ENCODE peak calls at places on chromosomes 12 and 14, in nine cellular contexts. One of them, this sample, is unnamed.

GRCh38 chr12:64104376-64104775 is 117.7 kb downstream of the KICS2 start:
- DNase-seq in astrocyte of the cerebellum: no peak
- DNase-seq in lung: no peak
- DNase-seq in right atrium auricular region: no peak
- DNase-seq in osteocyte: no peak
- DNase-seq in AG09309: no peak
- DNase-seq in right lobe of liver: no peak
- DNase-seq in AG09319: no peak
- DNase-seq in fibroblast of lung: peak
- DNase-seq in this sample: no peak

GRCh38 chr14:89723930-89724915 is 230.3 kb downstream of the EFCAB11 start:
- DNase-seq in astrocyte of the cerebellum: no peak
- DNase-seq in lung: no peak
- DNase-seq in right atrium auricular region: no peak
- DNase-seq in osteocyte: no peak
- DNase-seq in AG09309: no peak
- DNase-seq in right lobe of liver: no peak
- DNase-seq in AG09319: no peak
- DNase-seq in fibroblast of lung: no peak
- DNase-seq in this sample: no peak

GRCh38 chr14:82159624-82160023 is 626.0 kb upstream of the SEL1L start:
- DNase-seq in astrocyte of the cerebellum: no peak
- DNase-seq in lung: no peak
- DNase-seq in right atrium auricular region: no peak
- DNase-seq in osteocyte: no peak
- DNase-seq in AG09309: no peak
- DNase-seq in right lobe of liver: no peak
- DNase-seq in AG09319: no peak
- DNase-seq in fibroblast of lung: no peak
- DNase-seq in this sample: no peak

GRCh38 chr14:33376510-33376909 is 437.8 kb downstream of the NPAS3 start:
- DNase-seq in astrocyte of the cerebellum: no peak
- DNase-seq in lung: no peak
- DNase-seq in right atrium auricular region: no peak
- DNase-seq in osteocyte: no peak
- DNase-seq in AG09309: no peak
- DNase-seq in right lobe of liver: no peak
- DNase-seq in AG09319: no peak
- DNase-seq in fibroblast of lung: no peak
- DNase-seq in this sample: no peak

GRCh38 chr12:93062100-93062419 is 133.0 kb upstream of the EEA1 start:
- DNase-seq in astrocyte of the cerebellum: no peak
- DNase-seq in lung: no peak
- DNase-seq in right atrium auricular region: no peak
- DNase-seq in osteocyte: no peak
- DNase-seq in AG09309: no peak
- DNase-seq in right lobe of liver: no peak
- DNase-seq in AG09319: no peak
- DNase-seq in fibroblast of lung: no peak
- DNase-seq in this sample: no peak

GRCh38 chr14:22781606-22782000 is 15.1 kb downstream of the OXA1L start:
- DNase-seq in astrocyte of the cerebellum: peak
- DNase-seq in lung: no peak
- DNase-seq in right atrium auricular region: no peak
- DNase-seq in osteocyte: no peak
- DNase-seq in AG09309: no peak
- DNase-seq in right lobe of liver: no peak
- DNase-seq in AG09319: no peak
- DNase-seq in fibroblast of lung: peak
- DNase-seq in this sample: no peak

GRCh38 chr14:89922549-89922907 is 32.0 kb downstream of the EFCAB11 start:
- DNase-seq in astrocyte of the cerebellum: no peak
- DNase-seq in lung: no peak
- DNase-seq in right atrium auricular region: no peak
- DNase-seq in osteocyte: no peak
- DNase-seq in AG09309: no peak
- DNase-seq in right lobe of liver: no peak
- DNase-seq in AG09319: no peak
- DNase-seq in fibroblast of lung: no peak
- DNase-seq in this sample: no peak

GRCh38 chr14:92729632-92730358 is 18.6 kb downstream of the LGMN start:
- DNase-seq in astrocyte of the cerebellum: peak
- DNase-seq in lung: no peak
- DNase-seq in right atrium auricular region: no peak
- DNase-seq in osteocyte: no peak
- DNase-seq in AG09309: peak
- DNase-seq in right lobe of liver: no peak
- DNase-seq in AG09319: peak
- DNase-seq in fibroblast of lung: peak
- DNase-seq in this sample: no peak

GRCh38 chr14:34593740-34594375 is 36.1 kb downstream of the SNX6 start:
- DNase-seq in astrocyte of the cerebellum: peak
- DNase-seq in lung: no peak
- DNase-seq in right atrium auricular region: no peak
- DNase-seq in osteocyte: no peak
- DNase-seq in AG09309: peak
- DNase-seq in right lobe of liver: no peak
- DNase-seq in AG09319: no peak
- DNase-seq in fibroblast of lung: peak
- DNase-seq in this sample: no peak

GRCh38 chr12:47207829-47208248 is 128.1 kb upstream of the AMIGO2 start:
- DNase-seq in astrocyte of the cerebellum: no peak
- DNase-seq in lung: no peak
- DNase-seq in right atrium auricular region: no peak
- DNase-seq in osteocyte: no peak
- DNase-seq in AG09309: no peak
- DNase-seq in right lobe of liver: no peak
- DNase-seq in AG09319: no peak
- DNase-seq in fibroblast of lung: no peak
- DNase-seq in this sample: peak

GRCh38 chr12:116125981-116126566 is 151.4 kb downstream of the MED13L start:
- DNase-seq in astrocyte of the cerebellum: no peak
- DNase-seq in lung: no peak
- DNase-seq in right atrium auricular region: no peak
- DNase-seq in osteocyte: no peak
- DNase-seq in AG09309: no peak
- DNase-seq in right lobe of liver: no peak
- DNase-seq in AG09319: no peak
- DNase-seq in fibroblast of lung: peak
- DNase-seq in this sample: no peak

GRCh38 chr14:71362920-71363584 is 455.8 kb downstream of the PCNX1 start:
- DNase-seq in astrocyte of the cerebellum: no peak
- DNase-seq in lung: no peak
- DNase-seq in right atrium auricular region: no peak
- DNase-seq in osteocyte: no peak
- DNase-seq in AG09309: no peak
- DNase-seq in right lobe of liver: no peak
- DNase-seq in AG09319: no peak
- DNase-seq in fibroblast of lung: peak
- DNase-seq in this sample: no peak

GRCh38 chr12:9122166-9122609 is 6.5 kb upstream of the A2M start:
- DNase-seq in astrocyte of the cerebellum: no peak
- DNase-seq in lung: no peak
- DNase-seq in right atrium auricular region: no peak
- DNase-seq in osteocyte: no peak
- DNase-seq in AG09309: no peak
- DNase-seq in right lobe of liver: no peak
- DNase-seq in AG09319: no peak
- DNase-seq in fibroblast of lung: no peak
- DNase-seq in this sample: no peak

GRCh38 chr14:36660736-36661505 is 739 bp upstream of the PAX9 start:
- DNase-seq in astrocyte of the cerebellum: no peak
- DNase-seq in lung: no peak
- DNase-seq in right atrium auricular region: no peak
- DNase-seq in osteocyte: no peak
- DNase-seq in AG09309: no peak
- DNase-seq in right lobe of liver: no peak
- DNase-seq in AG09319: no peak
- DNase-seq in fibroblast of lung: no peak
- DNase-seq in this sample: no peak

GRCh38 chr14:100476012-100476822 is 111.0 kb downstream of the BEGAIN start:
- DNase-seq in astrocyte of the cerebellum: peak
- DNase-seq in lung: no peak
- DNase-seq in right atrium auricular region: no peak
- DNase-seq in osteocyte: no peak
- DNase-seq in AG09309: peak
- DNase-seq in right lobe of liver: peak
- DNase-seq in AG09319: peak
- DNase-seq in fibroblast of lung: peak
- DNase-seq in this sample: no peak

GRCh38 chr12:106680280-106680679 is 94.2 kb upstream of the RIC8B start:
- DNase-seq in astrocyte of the cerebellum: no peak
- DNase-seq in lung: no peak
- DNase-seq in right atrium auricular region: no peak
- DNase-seq in osteocyte: no peak
- DNase-seq in AG09309: no peak
- DNase-seq in right lobe of liver: no peak
- DNase-seq in AG09319: no peak
- DNase-seq in fibroblast of lung: no peak
- DNase-seq in this sample: no peak

DNA sequence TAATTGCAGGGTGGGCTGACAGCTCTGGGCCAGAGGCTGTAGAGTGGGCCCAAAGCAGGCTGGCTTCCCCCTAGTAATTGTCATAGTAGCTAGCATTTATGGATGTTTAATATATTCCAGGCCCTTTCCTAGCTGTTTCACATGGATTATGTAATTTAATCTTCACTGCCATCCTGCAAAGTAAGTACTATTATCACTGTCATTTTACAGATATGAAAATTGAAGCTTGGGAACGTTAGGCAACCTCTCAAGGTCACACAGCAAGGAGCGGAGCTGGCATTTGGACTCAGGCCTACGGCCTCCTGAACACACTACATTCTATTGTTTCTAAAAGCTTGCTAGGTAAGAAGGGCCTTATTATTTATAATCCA is 79.7 kb downstream of the DYRK2 start:
- DNase-seq in astrocyte of the cerebellum: no peak
- DNase-seq in lung: no peak
- DNase-seq in right atrium auricular region: no peak
- DNase-seq in osteocyte: no peak
- DNase-seq in AG09309: no peak
- DNase-seq in right lobe of liver: no peak
- DNase-seq in AG09319: no peak
- DNase-seq in fibroblast of lung: no peak
- DNase-seq in this sample: no peak
- TF ChIP-seq CTCF in astrocyte of the cerebellum: no peak
- TF ChIP-seq CTCF in lung: no peak
- TF ChIP-seq CTCF in right atrium auricular region: no peak
- TF ChIP-seq CTCF in osteocyte: no peak
- TF ChIP-seq CTCF in AG09309: no peak
- TF ChIP-seq CTCF in right lobe of liver: no peak
- TF ChIP-seq CTCF in AG09319: no peak
- TF ChIP-seq CTCF in fibroblast of lung: no peak
- TF ChIP-seq CTCF in this sample: no peak

DNA sequence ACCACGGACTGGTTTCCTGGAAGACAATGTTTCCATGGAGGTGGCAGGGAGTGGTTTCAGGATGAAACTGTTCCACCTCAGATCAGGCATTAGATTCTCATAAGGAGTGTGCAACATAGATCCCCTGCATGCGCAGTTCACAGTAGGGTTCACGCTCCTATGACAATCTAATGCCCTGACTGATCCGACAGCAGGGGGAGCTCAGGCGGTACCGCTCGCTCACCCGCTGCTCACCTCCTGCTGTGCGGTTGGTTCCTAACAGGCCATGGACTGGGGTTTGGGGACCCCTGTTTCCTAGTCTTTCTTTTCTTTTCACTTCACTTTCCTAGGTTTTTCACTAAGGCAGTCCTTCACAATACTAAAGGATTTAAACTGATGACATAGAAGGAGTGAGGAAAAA is 39.6 kb downstream of the GUCY2C start:
- DNase-seq in astrocyte of the cerebellum: no peak
- DNase-seq in lung: no peak
- DNase-seq in right atrium auricular region: no peak
- DNase-seq in osteocyte: no peak
- DNase-seq in AG09309: no peak
- DNase-seq in right lobe of liver: no peak
- DNase-seq in AG09319: no peak
- DNase-seq in fibroblast of lung: no peak
- DNase-seq in this sample: no peak
- TF ChIP-seq CTCF in astrocyte of the cerebellum: no peak
- TF ChIP-seq CTCF in lung: no peak
- TF ChIP-seq CTCF in right atrium auricular region: no peak
- TF ChIP-seq CTCF in osteocyte: no peak
- TF ChIP-seq CTCF in AG09309: no peak
- TF ChIP-seq CTCF in right lobe of liver: no peak
- TF ChIP-seq CTCF in AG09319: no peak
- TF ChIP-seq CTCF in fibroblast of lung: no peak
- TF ChIP-seq CTCF in this sample: no peak

GRCh38 chr12:98572010-98572409 is 21.5 kb upstream of the SLC25A3 start:
- DNase-seq in astrocyte of the cerebellum: no peak
- DNase-seq in lung: no peak
- DNase-seq in right atrium auricular region: no peak
- DNase-seq in osteocyte: peak
- DNase-seq in AG09309: no peak
- DNase-seq in right lobe of liver: no peak
- DNase-seq in AG09319: no peak
- DNase-seq in fibroblast of lung: no peak
- DNase-seq in this sample: no peak
- TF ChIP-seq CTCF in astrocyte of the cerebellum: peak
- TF ChIP-seq CTCF in lung: no peak
- TF ChIP-seq CTCF in right atrium auricular region: no peak
- TF ChIP-seq CTCF in osteocyte: peak
- TF ChIP-seq CTCF in AG09309: peak
- TF ChIP-seq CTCF in right lobe of liver: peak
- TF ChIP-seq CTCF in AG09319: peak
- TF ChIP-seq CTCF in fibroblast of lung: peak
- TF ChIP-seq CTCF in this sample: peak

DNA sequence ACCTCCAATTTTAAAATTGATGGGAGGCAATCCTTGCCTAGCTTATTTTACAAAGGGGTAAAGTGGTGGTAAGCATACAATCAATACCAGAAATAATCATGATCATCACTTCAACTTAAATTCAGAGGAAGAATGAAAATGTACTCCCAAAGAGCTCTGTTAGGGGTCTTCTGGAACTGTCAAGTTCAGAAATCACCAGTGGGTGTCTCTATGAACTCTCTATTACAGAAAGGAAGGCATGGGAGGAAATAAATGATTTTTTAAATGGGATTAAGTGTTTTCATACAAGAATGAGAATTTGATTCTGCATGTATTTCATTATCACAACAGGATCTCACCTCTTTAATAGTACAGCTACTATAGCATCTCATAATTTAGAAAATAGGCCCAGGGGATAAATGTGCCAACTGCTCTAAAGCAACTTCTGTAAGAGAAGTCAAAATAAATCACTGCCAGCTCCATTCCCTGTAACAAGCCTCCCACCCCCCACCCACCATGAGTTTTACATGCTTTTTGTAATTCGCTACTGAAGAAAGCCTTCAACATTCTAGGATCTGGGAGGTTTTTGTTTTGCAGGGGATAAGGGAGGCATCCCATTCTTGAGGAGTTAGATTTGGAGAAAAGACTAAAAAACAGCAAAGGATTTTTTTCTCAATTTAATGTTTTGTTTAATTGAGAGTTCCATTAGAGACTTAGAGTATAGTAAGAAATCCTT is 9.7 kb downstream of the DCP1B start:
- DNase-seq in astrocyte of the cerebellum: no peak
- DNase-seq in lung: no peak
- DNase-seq in right atrium auricular region: no peak
- DNase-seq in osteocyte: no peak
- DNase-seq in AG09309: no peak
- DNase-seq in right lobe of liver: no peak
- DNase-seq in AG09319: no peak
- DNase-seq in fibroblast of lung: no peak
- DNase-seq in this sample: no peak
- TF ChIP-seq CTCF in astrocyte of the cerebellum: no peak
- TF ChIP-seq CTCF in lung: no peak
- TF ChIP-seq CTCF in right atrium auricular region: no peak
- TF ChIP-seq CTCF in osteocyte: no peak
- TF ChIP-seq CTCF in AG09309: no peak
- TF ChIP-seq CTCF in right lobe of liver: peak
- TF ChIP-seq CTCF in AG09319: no peak
- TF ChIP-seq CTCF in fibroblast of lung: no peak
- TF ChIP-seq CTCF in this sample: no peak

This sample was measured in LNCaP clone FGC.